ENCODE peak calls at places on chromosome 1, in six cellular contexts. L is hepatocyte, F is IMR-90, W is body of pancreas, P is heart right ventricle, V is A549. N is an unnamed sample.

GRCh38 chr1:29470788-29471119 is 234.4 kb downstream of the PTPRU start:
- DNase-seq in L (no peak), F (no peak), W (no peak), P (no peak), V (no peak), N (no peak)

GRCh38 chr1:17717595-17717994 is 37.5 kb upstream of the ACTL8 start:
- DNase-seq in L (no peak), F (no peak), W (no peak), P (no peak), V (no peak), N (no peak)

GRCh38 chr1:172742599-172743500 is 83.9 kb downstream of the FASLG start:
- DNase-seq in L (peak; percentile 56), F (peak; percentile 51), W (no peak), P (no peak), V (peak; percentile 47), N (no peak)

GRCh38 chr1:60922304-60922703 is 160.1 kb upstream of the NFIA start:
- DNase-seq in L (peak; percentile 20), F (no peak), W (no peak), P (no peak), V (no peak), N (no peak)

GRCh38 chr1:67789551-67789950 is 43.7 kb downstream of the GNG12 start:
- DNase-seq in L (no peak), F (no peak), W (no peak), P (no peak), V (no peak), N (no peak)

GRCh38 chr1:168465942-168466702 is 77.7 kb downstream of the XCL2 start:
- DNase-seq in L (peak; percentile 73), F (peak; percentile 46), W (peak; percentile 31), P (no peak), V (no peak), N (no peak)

GRCh38 chr1:41427022-41427942 is 57.2 kb downstream of the EDN2 start:
- DNase-seq in L (no peak), F (no peak), W (no peak), P (no peak), V (no peak), N (no peak)

GRCh38 chr1:168317309-168317708 is 36.6 kb downstream of the TBX19 start:
- DNase-seq in L (no peak), F (no peak), W (no peak), P (no peak), V (no peak), N (no peak)

GRCh38 chr1:111366256-111366655 is 61.3 kb downstream of the OVGP1 start:
- DNase-seq in L (no peak), F (peak; percentile 50), W (no peak), P (no peak), V (no peak), N (no peak)

GRCh38 chr1:11571906-11572616 is 82.2 kb downstream of the FBXO2 start:
- DNase-seq in L (no peak), F (no peak), W (no peak), P (no peak), V (no peak), N (no peak)

GRCh38 chr1:14826172-14826636 is 227.7 kb downstream of the KAZN start:
- DNase-seq in L (peak; percentile 71), F (peak; percentile 89), W (no peak), P (no peak), V (no peak), N (no peak)

GRCh38 chr1:48466594-48466993 is 5.4 kb downstream of the SPATA6 start:
- DNase-seq in L (no peak), F (no peak), W (no peak), P (no peak), V (no peak), N (no peak)

GRCh38 chr1:10374442-10374860 is 24.4 kb upstream of the PGD start:
- DNase-seq in L (no peak), F (peak; percentile 23), W (no peak), P (no peak), V (no peak), N (no peak)

GRCh38 chr1:152218762-152219436 is 5.1 kb downstream of the HRNR start:
- DNase-seq in L (no peak), F (no peak), W (no peak), P (peak; percentile 6), V (no peak), N (no peak)

GRCh38 chr1:89190017-89190416 is 8.7 kb downstream of the GBP4 start:
- DNase-seq in L (no peak), F (no peak), W (no peak), P (no peak), V (no peak), N (no peak)

GRCh38 chr1:34918609-34919561 is 10.6 kb downstream of the DLGAP3 start:
- DNase-seq in L (no peak), F (no peak), W (no peak), P (peak; percentile 13), V (no peak), N (no peak)

GRCh38 chr1:164443166-164443565 is 115.8 kb upstream of the PBX1 start:
- DNase-seq in L (no peak), F (no peak), W (no peak), P (no peak), V (no peak), N (no peak)

GRCh38 chr1:54069792-54070548 is 16.6 kb downstream of the TCEANC2 start:
- DNase-seq in L (peak; percentile 66), F (peak; percentile 67), W (no peak), P (no peak), V (peak; percentile 45), N (no peak)

GRCh38 chr1:198497326-198498220 is 42.9 kb downstream of the ATP6V1G3 start:
- DNase-seq in L (no peak), F (peak; percentile 80), W (no peak), P (no peak), V (no peak), N (no peak)

GRCh38 chr1:101566883-101567538 is 330.2 kb downstream of the S1PR1 start:
- DNase-seq in L (no peak), F (no peak), W (no peak), P (no peak), V (no peak), N (no peak)

GRCh38 chr1:110749960-110750359 is 75.2 kb upstream of the KCNA3 start:
- DNase-seq in L (no peak), F (no peak), W (peak; percentile 12), P (no peak), V (no peak), N (no peak)

GRCh38 chr1:109532365-109533136 is 7.1 kb upstream of the GPR61 start:
- DNase-seq in L (peak; percentile 83), F (peak; percentile 68), W (peak; percentile 85), P (peak; percentile 87), V (peak; percentile 58), N (peak; percentile 85)

GRCh38 chr1:29845910-29846309 is 609.6 kb downstream of the PTPRU start:
- DNase-seq in L (no peak), F (no peak), W (no peak), P (no peak), V (no peak), N (no peak)

GRCh38 chr1:48236716-48237470 is 14.4 kb downstream of the SLC5A9 start:
- DNase-seq in L (peak; percentile 53), F (peak; percentile 35), W (no peak), P (no peak), V (peak; percentile 33), N (no peak)

GRCh38 chr1:9143250-9143649 is 14.3 kb upstream of the GPR157 start:
- DNase-seq in L (no peak), F (peak; percentile 57), W (no peak), P (no peak), V (no peak), N (peak; percentile 46)

GRCh38 chr1:19676438-19676922 is 11.8 kb downstream of the HTR6 start:
- DNase-seq in L (peak; percentile 87), F (peak; percentile 59), W (peak; percentile 54), P (peak; percentile 63), V (no peak), N (peak; percentile 47)

DNA sequence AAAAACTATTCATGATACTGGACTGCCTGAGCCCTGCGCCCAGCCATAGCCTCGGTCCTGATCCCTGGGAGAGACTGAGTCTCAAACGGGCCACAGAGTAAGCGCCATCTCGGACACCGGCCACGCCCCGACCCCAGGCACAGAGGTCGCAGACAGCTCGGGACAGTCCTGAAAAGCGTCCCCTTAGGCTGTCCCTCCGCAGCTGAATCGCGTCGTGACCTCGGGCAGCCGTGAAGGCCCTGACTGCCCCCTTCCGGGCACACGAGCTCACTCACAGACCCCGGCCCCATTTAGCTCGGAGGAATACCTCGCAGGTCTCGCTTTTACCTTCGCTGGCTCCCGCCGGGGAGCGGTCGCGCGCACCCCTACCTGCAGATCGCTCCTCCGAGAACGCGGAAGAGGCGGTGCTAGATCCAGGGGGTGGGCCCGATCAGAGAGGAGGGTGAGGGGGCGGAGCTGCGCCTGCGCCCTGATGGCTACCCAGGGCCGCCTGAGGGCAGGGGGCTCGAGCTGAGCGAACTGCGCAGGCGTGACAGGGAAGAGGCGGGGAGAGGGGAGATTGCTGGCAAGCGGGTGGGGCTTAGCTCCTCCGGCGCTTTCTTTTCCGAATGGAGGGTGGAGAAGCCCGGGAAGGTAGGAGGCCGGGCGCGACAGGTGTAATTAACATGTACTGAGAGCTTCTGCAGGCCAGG is at the start of gene MKNK1:
- DNase-seq in L (peak; percentile 99), F (peak; percentile 90), W (peak; percentile 99), P (peak; percentile 99), V (peak; percentile 90), N (peak; percentile 97)
- TF ChIP-seq CTCF in L (peak; percentile 31), F (peak; percentile 16), W (no peak), P (no peak), V (no peak), N (no peak)

GRCh38 chr1:56404561-56405030 is 174.8 kb downstream of the PLPP3 start:
- DNase-seq in L (no peak), F (no peak), W (no peak), P (peak; percentile 24), V (no peak), N (no peak)
- H3K27ac ChIP-seq in L (no peak overlapping the region), F (no peak overlapping the region), W (no peak overlapping the region), P (no peak overlapping the region), V (no peak overlapping the region), N (no peak overlapping the region)

GRCh38 chr1:119714583-119714982 is 2.8 kb downstream of the PHGDH start:
- DNase-seq in L (no peak), F (no peak), W (no peak), P (no peak), V (no peak), N (no peak)
- H3K4me3 ChIP-seq in L (no peak overlapping the region), F (no peak overlapping the region), W (no peak overlapping the region), P (no peak overlapping the region), V (no peak overlapping the region), N (no peak overlapping the region)

GRCh38 chr1:161020573-161021167 is at the start of gene F11R:
- DNase-seq in L (peak; percentile 90), F (no peak), W (peak; percentile 71), P (peak; percentile 34), V (peak; percentile 49), N (peak; percentile 61)
- TF ChIP-seq CTCF in L (peak; percentile 15), F (peak; percentile 3), W (no peak), P (no peak), V (no peak), N (no peak)